ENCODE peak calls at places on chromosomes 12 and 14, in ten cellular contexts. R is NCI-H1436 treated with DMSO at 0.1 percent for 48 hours; S is NCI-H524 treated with DMSO at 0.1 percent for 48 hours; Y is islet precursor cell; Q is activated CD8-positive, alpha-beta memory T cell treated with anti-CD3 and anti-CD28 coated beads for 4 hours; I is activated naive CD8-positive, alpha-beta T cell treated with anti-CD3 and anti-CD28 coated beads, Interleukin-2, amount 50 U/mL, for 24 hours; L is transverse colon; D is WTC11; G is LHCN-M2; E is suprapubic skin. W is an unnamed sample.

GRCh38 chr12:124390442-124391116 is 95.7 kb downstream of the RFLNA start:
- DNase-seq in Q (no peak), D (no peak), R (no peak), Y (no peak), I (peak), S (no peak), E (no peak), L (peak), G (peak), W (no peak)

GRCh38 chr12:26126340-26127284 is 1.8 kb upstream of the BHLHE41 start:
- DNase-seq in E (peak), I (peak), G (peak), L (peak), Y (peak), S (peak), R (no peak), Q (no peak), D (peak), W (peak)

GRCh38 chr14:35699791-35700444 is 109.2 kb downstream of the RALGAPA1 start:
- DNase-seq in E (no peak), Q (no peak), R (no peak), S (no peak), I (no peak), Y (no peak), D (no peak), L (no peak), G (no peak), W (no peak)

GRCh38 chr12:53495903-53496751 is 3.1 kb downstream of the MAP3K12 start:
- DNase-seq in R (no peak), Y (peak), G (peak), L (peak), S (no peak), E (no peak), D (peak), Q (no peak), I (no peak), W (peak)

GRCh38 chr14:76987956-76988520 is 40.5 kb downstream of the IRF2BPL start:
- DNase-seq in Q (no peak), G (no peak), L (no peak), E (no peak), Y (peak), D (no peak), S (no peak), I (no peak), R (no peak), W (peak)

GRCh38 chr12:84814664-84815245 is 97.8 kb downstream of the SLC6A15 start:
- DNase-seq in D (no peak), Y (peak), Q (no peak), I (no peak), G (peak), R (no peak), S (no peak), L (no peak), E (no peak), W (no peak)

GRCh38 chr12:26748741-26749431 is 84.1 kb downstream of the ITPR2 start:
- DNase-seq in D (no peak), R (no peak), S (no peak), E (no peak), I (no peak), G (peak), Y (no peak), L (no peak), Q (no peak), W (no peak)

GRCh38 chr14:54738009-54738408 is 164.6 kb downstream of the GCH1 start:
- DNase-seq in L (no peak), S (no peak), Y (no peak), R (no peak), G (no peak), D (no peak), Q (no peak), E (no peak), I (no peak), W (no peak)

GRCh38 chr12:109450980-109451379 is 26.1 kb downstream of the KCTD10 start:
- DNase-seq in I (no peak), L (no peak), R (no peak), E (no peak), D (no peak), Q (no peak), S (no peak), G (no peak), Y (no peak), W (no peak)

GRCh38 chr12:11981174-11981733 is 89.5 kb upstream of the BCL2L14 start:
- DNase-seq in Y (no peak), G (peak), D (no peak), S (no peak), R (no peak), L (no peak), E (no peak), I (peak), Q (no peak), W (peak)

GRCh38 chr14:44347316-44347715 is 159.8 kb downstream of the FSCB start:
- DNase-seq in G (no peak), Q (no peak), L (no peak), S (no peak), Y (no peak), I (no peak), R (no peak), D (no peak), E (no peak), W (no peak)

GRCh38 chr12:4119157-4119761 is 154.3 kb upstream of the CCND2 start:
- DNase-seq in E (no peak), D (no peak), R (no peak), Y (peak), L (peak), S (no peak), Q (no peak), I (no peak), G (peak), W (no peak)

GRCh38 chr12:60035835-60036234 is 440.0 kb downstream of the SLC16A7 start:
- DNase-seq in L (no peak), G (peak), R (no peak), Q (no peak), E (no peak), S (no peak), D (no peak), Y (no peak), I (no peak), W (no peak)

GRCh38 chr14:104143521-104144452 is 5.4 kb downstream of the KIF26A start:
- DNase-seq in D (peak), E (peak), L (no peak), R (no peak), Q (no peak), G (no peak), I (no peak), Y (peak), S (no peak), W (peak)

GRCh38 chr14:54622189-54622958 is 55.4 kb downstream of the SAMD4A start:
- DNase-seq in S (no peak), I (peak), Y (no peak), R (no peak), G (no peak), E (no peak), Q (no peak), L (no peak), D (no peak), W (no peak)

GRCh38 chr14:62118871-62119270 is 356.7 kb downstream of the SNAPC1 start:
- DNase-seq in Y (no peak), I (no peak), R (no peak), Q (no peak), D (no peak), G (no peak), S (no peak), L (no peak), E (no peak), W (no peak)

GRCh38 chr12:62530596-62530995 is 64.0 kb downstream of the MON2 start:
- DNase-seq in L (no peak), I (no peak), R (no peak), Y (no peak), S (no peak), Q (no peak), G (peak), D (no peak), E (no peak), W (no peak)

GRCh38 chr12:104490850-104491249 is 34.1 kb downstream of the CHST11 start:
- DNase-seq in Y (no peak), G (no peak), E (no peak), R (peak), I (no peak), S (no peak), L (no peak), D (no peak), Q (no peak), W (no peak)

GRCh38 chr14:102525213-102526143 is 15.9 kb upstream of the ANKRD9 start:
- DNase-seq in E (no peak), L (peak), D (no peak), Q (no peak), G (peak), I (peak), Y (peak), R (no peak), S (peak), W (no peak)

GRCh38 chr12:104761091-104761490 is 197.0 kb downstream of the SLC41A2 start:
- DNase-seq in E (no peak), G (no peak), R (no peak), Q (no peak), Y (peak), I (no peak), L (no peak), D (no peak), S (no peak), W (peak)

GRCh38 chr14:35741345-35742031 is 67.6 kb downstream of the RALGAPA1 start:
- DNase-seq in I (no peak), E (no peak), Q (no peak), L (no peak), G (no peak), S (no peak), Y (no peak), D (no peak), R (no peak), W (no peak)

GRCh38 chr14:34060747-34061050 is 109.8 kb upstream of the EGLN3 start:
- DNase-seq in S (no peak), R (no peak), E (no peak), D (no peak), Q (no peak), G (no peak), I (no peak), Y (no peak), L (no peak), W (no peak)

GRCh38 chr14:96167224-96168148 is 37.2 kb upstream of the BDKRB2 start:
- DNase-seq in R (no peak), G (peak), S (no peak), I (no peak), L (peak), E (peak), Y (peak), D (no peak), Q (no peak), W (peak)

GRCh38 chr14:21382095-21382494 is 1.7 kb downstream of the SUPT16H start:
- DNase-seq in S (no peak), D (no peak), G (no peak), Y (no peak), E (no peak), I (no peak), L (no peak), Q (no peak), R (no peak), W (no peak)

GRCh38 chr12:4867384-4867783 is 42.3 kb upstream of the KCNA1 start:
- DNase-seq in I (no peak), Y (peak), Q (no peak), L (no peak), S (no peak), G (no peak), R (no peak), D (no peak), E (no peak), W (no peak)

GRCh38 chr12:94798107-94798506 is 147.8 kb upstream of the TMCC3 start:
- DNase-seq in R (no peak), E (no peak), L (no peak), Q (no peak), S (peak), G (peak), I (no peak), D (no peak), Y (no peak), W (no peak)

GRCh38 chr14:98138666-98139065 is 1133.3 kb downstream of the BCL11B start:
- DNase-seq in L (peak), E (no peak), R (no peak), S (peak), D (peak), Y (peak), I (peak), Q (peak), G (no peak), W (peak)

GRCh38 chr14:64244279-64244678 is 49.9 kb downstream of the ESR2 start:
- DNase-seq in Y (no peak), D (no peak), S (no peak), I (no peak), L (no peak), Q (no peak), R (no peak), G (no peak), E (no peak), W (no peak)

GRCh38 chr12:131808744-131809371 is 19.3 kb upstream of the MMP17 start:
- DNase-seq in D (no peak), G (no peak), I (peak), Y (no peak), L (peak), S (no peak), R (no peak), Q (no peak), E (no peak), W (no peak)

GRCh38 chr12:60489071-60489470 is 893.2 kb downstream of the SLC16A7 start:
- DNase-seq in E (no peak), L (no peak), G (peak), Q (no peak), D (no peak), Y (no peak), S (no peak), I (no peak), R (no peak), W (no peak)

GRCh38 chr14:24816929-24817637 is 183.1 kb upstream of the GZMB start:
- DNase-seq in I (no peak), Q (no peak), Y (no peak), L (peak), R (no peak), G (no peak), S (no peak), E (no peak), D (no peak), W (no peak)

GRCh38 chr12:32083489-32083888 is 23.2 kb upstream of the BICD1 start:
- DNase-seq in S (no peak), I (no peak), G (peak), Q (no peak), E (no peak), D (no peak), L (no peak), R (no peak), Y (no peak), W (no peak)

GRCh38 chr14:104636131-104636530 is 31.6 kb upstream of the TMEM179 start:
- DNase-seq in G (no peak), Q (no peak), Y (no peak), S (no peak), D (no peak), I (no peak), L (no peak), E (peak), R (no peak), W (no peak)

GRCh38 chr14:64645220-64645891 is 58.9 kb upstream of the PLEKHG3 start:
- DNase-seq in Q (no peak), I (no peak), S (no peak), L (no peak), E (no peak), Y (peak), R (no peak), G (peak), D (peak), W (peak)

W was measured in endodermal cell.